ENCODE peak calls at places on chromosomes 4 and X, in six cellular contexts. I is epithelial cell of esophagus; C is AG08396; A is NCI-H1092 treated with DMSO at 0.1 percent for 48 hours; T is stimulated activated CD4-positive, alpha-beta T cell treated with anti-CD3 and anti-CD28 coated beads, Interleukin-4, amount 100 ng/mL, for 24 hours; K is DMS 273 treated with DMSO at 0.1 percent for 48 hours. O is an unnamed sample.
A peak's percentile ranks its signal among the peaks of the same experiment; 100 is the strongest.

GRCh38 chr4:160180206-160180605 is 1077.3 kb downstream of the RAPGEF2 start:
- DNase-seq in I (peak; percentile 57), C (no peak), A (no peak), T (no peak), K (no peak), O (no peak)

GRCh38 chrX:70494441-70494840 is 49.8 kb downstream of the DLG3 start:
- DNase-seq in I (peak; percentile 40), C (no peak), A (no peak), T (peak; percentile 7), K (no peak), O (no peak)

GRCh38 chr4:121950212-121950679 is 1.6 kb downstream of the TRPC3 start:
- DNase-seq in I (peak; percentile 33), C (peak; percentile 91), A (peak; percentile 36), T (peak; percentile 88), K (peak; percentile 17), O (peak; percentile 67)

GRCh38 chrX:9708086-9708485 is 57.6 kb downstream of the GPR143 start:
- DNase-seq in I (no peak), C (no peak), A (no peak), T (no peak), K (no peak), O (no peak)

GRCh38 chr4:128955751-128956150 is 137.6 kb downstream of the SCLT1 start:
- DNase-seq in I (no peak), C (no peak), A (no peak), T (no peak), K (no peak), O (no peak)

GRCh38 chr4:8332038-8332857 is 62.7 kb downstream of the HTRA3 start:
- DNase-seq in I (no peak), C (no peak), A (no peak), T (no peak), K (no peak), O (no peak)

GRCh38 chr4:38313999-38314561 is 349.9 kb upstream of the KLF3 start:
- DNase-seq in I (peak; percentile 83), C (peak; percentile 37), A (no peak), T (no peak), K (no peak), O (no peak)

GRCh38 chr4:177937051-177937450 is 494.8 kb upstream of the AGA start:
- DNase-seq in I (no peak), C (no peak), A (no peak), T (no peak), K (no peak), O (no peak)

GRCh38 chrX:1448793-1449580 is 3.7 kb downstream of the ASMTL start:
- DNase-seq in I (no peak), C (no peak), A (no peak), T (peak; percentile 1), K (no peak), O (no peak)

GRCh38 chr4:85774000-85774399 is 299.1 kb downstream of the ARHGAP24 start:
- DNase-seq in I (peak; percentile 49), C (no peak), A (no peak), T (no peak), K (no peak), O (peak; percentile 11)

GRCh38 chr4:53638919-53639318 is 47.6 kb upstream of the LNX1 start:
- DNase-seq in I (no peak), C (no peak), A (no peak), T (no peak), K (no peak), O (no peak)

GRCh38 chr4:123649644-123650356 is 253.2 kb downstream of the SPRY1 start:
- DNase-seq in I (peak; percentile 94), C (peak; percentile 49), A (peak; percentile 95), T (no peak), K (no peak), O (peak; percentile 41)

O was measured in NCI-H82.